ENCODE peak calls at places on chromosomes 3 and 15, in four cellular contexts. F is kidney, D is tibial artery, T is uterus. N is an unnamed sample.

GRCh38 chr15:65650312-65651041 is 28.7 kb downstream of the SLC24A1 start:
- DNase-seq in F (no peak), D (no peak), T (no peak), N (no peak)

GRCh38 chr15:29435811-29436210 is 166.2 kb upstream of the NSMCE3 start:
- DNase-seq in D (no peak), T (no peak), F (no peak), N (no peak)

GRCh38 chr3:294581-294980 is 98.0 kb downstream of the CHL1 start:
- DNase-seq in D (no peak), T (no peak), F (no peak), N (no peak)

GRCh38 chr15:69760890-69761568 is 308.4 kb downstream of the RPLP1 start:
- DNase-seq in D (peak; percentile 88), F (no peak), T (peak; percentile 50), N (peak; percentile 80)

GRCh38 chr3:81910244-81910852 is 148.9 kb upstream of the GBE1 start:
- DNase-seq in D (no peak), F (no peak), T (no peak), N (no peak)

GRCh38 chr3:18238721-18239331 is 186.3 kb downstream of the SATB1 start:
- DNase-seq in D (no peak), T (no peak), F (no peak), N (no peak)

GRCh38 chr3:9153763-9154601 is 95.5 kb downstream of the SRGAP3 start:
- DNase-seq in D (peak; percentile 42), T (peak; percentile 91), F (no peak), N (no peak)

GRCh38 chr3:117408811-117409210 is 699.2 kb downstream of the TUSC7 start:
- DNase-seq in T (no peak), D (no peak), F (no peak), N (no peak)

GRCh38 chr15:85118581-85118980 is 136.9 kb downstream of the PDE8A start:
- DNase-seq in T (no peak), F (no peak), D (no peak), N (no peak)

GRCh38 chr3:114213669-114214541 is 23.5 kb downstream of the ZNF80 start:
- DNase-seq in D (no peak), F (peak; percentile 73), T (no peak), N (no peak)

GRCh38 chr3:49296781-49297420 is 19.9 kb upstream of the C3orf62 start:
- DNase-seq in T (peak; percentile 39), D (peak; percentile 80), F (no peak), N (no peak)

GRCh38 chr3:29183346-29184087 is 97.4 kb upstream of the RBMS3 start:
- DNase-seq in F (no peak), T (no peak), D (no peak), N (no peak)

GRCh38 chr15:27704939-27705514 is 394.1 kb downstream of the OCA2 start:
- DNase-seq in D (no peak), T (no peak), F (no peak), N (no peak)

GRCh38 chr3:32832193-32832592 is 14.4 kb downstream of the TRIM71 start:
- DNase-seq in D (no peak), T (no peak), F (no peak), N (no peak)
- H3K4me1 ChIP-seq in D (no peaks in the 10 kb centered on the region), T (no peaks in the 10 kb centered on the region), F (no peaks in the 10 kb centered on the region), N (no peaks in the 10 kb centered on the region)

GRCh38 chr3:188706176-188706575 is 465.6 kb upstream of the TPRG1 start:
- DNase-seq in F (no peak), T (no peak), D (no peak), N (no peak)
- H3K4me3 ChIP-seq in F (no peak overlapping the region), T (no peak overlapping the region), D (no peak overlapping the region), N (no peak overlapping the region)

DNA sequence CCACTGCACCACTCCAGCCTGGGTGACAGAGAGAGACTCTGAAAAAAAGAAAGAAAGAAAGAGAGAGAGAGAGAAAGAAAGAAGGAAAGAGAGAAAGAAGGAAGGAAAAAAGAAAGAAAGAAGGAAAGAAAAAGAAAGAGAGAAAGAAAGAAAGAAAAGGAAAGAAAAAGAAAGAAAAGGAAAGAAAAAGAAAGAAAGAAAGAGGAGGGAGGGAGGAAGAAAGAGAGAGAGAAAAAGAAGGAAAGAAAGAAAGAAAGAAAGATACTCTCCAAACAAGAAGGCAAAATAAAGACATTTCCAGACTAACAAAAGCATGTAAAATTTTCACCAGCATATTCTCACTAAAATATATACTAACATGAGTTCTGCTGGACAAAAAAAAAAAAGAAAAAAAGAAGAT is 228.7 kb downstream of the DPH6 start:
- DNase-seq in D (no peak), T (no peak), F (no peak), N (no peak)
- H3K4me1 ChIP-seq in D (peaks cover 4% of the 10 kb centered on the region), T (no peaks in the 10 kb centered on the region), F (no peaks in the 10 kb centered on the region), N (no peaks in the 10 kb centered on the region)

GRCh38 chr15:92161039-92161670 is 232.5 kb upstream of the ST8SIA2 start:
- DNase-seq in F (no peak), D (no peak), T (no peak), N (no peak)
- H3K4me3 ChIP-seq in F (no peak overlapping the region), D (no peak overlapping the region), T (no peak overlapping the region), N (no peak overlapping the region)

GRCh38 chr3:10195692-10196091 is 31.0 kb downstream of the IRAK2 start:
- DNase-seq in D (no peak), T (no peak), F (no peak), N (no peak)
- H3K4me1 ChIP-seq in D (peaks cover 62% of the 10 kb centered on the region), T (peaks cover 28% of the 10 kb centered on the region), F (peaks cover 24% of the 10 kb centered on the region), N (peaks cover 16% of the 10 kb centered on the region)

GRCh38 chr3:159732172-159733111 is 256.2 kb upstream of the IL12A start:
- DNase-seq in F (no peak), D (no peak), T (no peak), N (no peak)
- H3K4me3 ChIP-seq in F (peak overlapping the region; percentile 64), D (peak overlapping the region; percentile 45), T (no peak overlapping the region), N (no peak overlapping the region)

DNA sequence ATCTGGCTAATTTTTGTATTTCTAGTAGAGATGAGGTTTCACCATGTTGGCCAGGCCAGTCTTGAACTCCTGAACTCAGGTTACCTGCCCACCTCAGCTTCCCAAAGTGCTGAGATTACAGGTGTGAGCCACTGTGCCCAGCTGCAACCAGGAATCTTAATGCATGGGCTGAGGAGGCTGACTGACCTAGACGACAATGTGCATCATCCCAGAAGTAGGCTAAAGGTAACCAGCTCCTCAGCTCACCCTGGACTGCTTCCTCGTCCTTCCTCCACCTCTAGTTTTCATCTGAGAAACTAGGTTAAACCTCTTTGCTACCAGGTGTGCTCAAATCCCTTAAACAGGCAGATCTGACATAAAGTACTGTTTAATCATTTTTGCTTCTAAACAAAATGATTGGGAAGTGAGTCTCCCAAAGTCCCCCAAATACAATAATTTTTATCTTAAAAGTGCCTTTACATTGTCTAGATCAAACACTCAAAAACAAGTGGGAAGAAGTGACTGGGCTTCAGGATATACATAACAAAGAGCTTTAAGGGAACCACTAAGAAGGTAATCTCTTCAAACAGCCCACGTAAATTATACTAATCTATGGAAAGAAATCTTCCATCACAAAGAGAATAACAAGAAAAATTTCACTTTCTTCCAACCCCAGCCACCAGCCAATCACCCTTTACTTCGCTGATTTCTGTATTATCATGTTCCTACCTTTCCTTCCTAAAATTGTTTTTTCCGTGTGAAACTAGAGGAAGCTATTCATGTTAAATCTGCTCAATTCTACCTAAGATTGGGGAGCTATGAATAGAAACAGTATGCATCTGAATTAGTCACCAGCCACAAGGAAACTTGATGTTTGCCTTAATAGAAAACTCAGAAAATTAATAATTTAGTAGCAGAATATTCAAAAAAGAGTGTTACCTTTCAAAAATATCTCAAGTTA is 34.7 kb downstream of the IGF2BP2 start:
- DNase-seq in D (no peak), F (no peak), T (no peak), N (no peak)
- H3K4me1 ChIP-seq in D (no peaks in the 10 kb centered on the region), F (no peaks in the 10 kb centered on the region), T (no peaks in the 10 kb centered on the region), N (no peaks in the 10 kb centered on the region)

DNA sequence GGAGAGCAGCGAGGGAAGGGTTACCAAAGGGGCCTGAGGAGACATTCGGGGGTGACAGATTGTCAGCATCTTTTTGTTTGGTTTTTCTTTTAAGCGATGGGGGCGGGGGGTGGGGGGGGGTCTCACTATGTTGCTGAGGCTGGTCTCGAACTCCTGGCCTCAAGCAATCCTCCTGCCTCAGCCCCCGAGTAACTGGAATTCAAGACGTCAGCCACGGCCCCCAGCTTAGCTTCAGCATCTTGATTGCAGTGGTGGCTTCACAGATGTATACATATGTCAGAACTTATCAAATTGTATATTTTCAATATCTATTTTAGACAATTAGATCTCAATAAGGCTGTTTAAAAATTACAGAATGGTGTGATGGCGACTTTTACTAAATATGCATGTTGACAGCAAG is 30.9 kb downstream of the ZDHHC19 start:
- DNase-seq in T (no peak), F (no peak), D (no peak), N (no peak)
- H3K4me3 ChIP-seq in T (no peak overlapping the region), F (no peak overlapping the region), D (no peak overlapping the region), N (no peak overlapping the region)

DNA sequence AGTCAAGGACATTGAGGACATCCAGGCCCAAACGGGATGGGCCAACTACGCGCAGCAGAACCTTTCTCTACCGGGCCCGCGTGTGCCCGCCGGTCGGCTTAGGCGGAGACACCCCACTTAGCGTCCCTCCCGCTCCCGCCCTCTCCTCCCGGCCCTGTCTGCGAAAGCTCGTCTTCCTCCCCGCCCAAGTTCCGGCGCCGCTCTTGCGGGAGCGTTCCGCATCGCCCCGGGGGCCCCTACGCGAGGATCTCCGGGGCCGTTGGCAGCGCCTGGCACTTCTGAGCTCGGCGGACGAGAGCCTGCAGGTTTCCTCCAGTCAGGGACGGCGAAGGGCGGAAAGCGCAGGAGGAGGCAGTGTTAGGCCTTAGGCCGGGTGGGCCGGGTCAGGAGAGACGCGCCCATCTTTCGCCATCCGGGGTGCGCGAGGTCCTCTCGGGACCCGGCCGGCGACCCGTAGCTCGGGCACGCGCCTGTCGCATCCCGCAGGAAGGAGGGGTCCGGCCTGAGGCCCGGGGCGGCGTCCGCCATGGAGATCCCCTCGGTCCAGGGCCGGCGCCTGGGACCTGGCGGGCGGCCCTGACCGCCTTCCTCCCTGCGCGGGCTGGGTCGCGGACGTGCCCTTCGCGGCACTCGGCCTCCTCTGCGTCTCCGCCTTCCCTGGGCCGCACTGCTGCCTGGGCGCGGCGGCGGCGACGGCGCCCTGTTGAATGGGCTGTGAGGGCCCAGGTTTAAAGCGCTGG is at the start of gene FEM1B:
- DNase-seq in F (peak; percentile 97), T (peak; percentile 90), D (peak; percentile 95), N (peak; percentile 93)
- H3K4me1 ChIP-seq in F (peaks cover 23% of the 10 kb centered on the region), T (no peaks in the 10 kb centered on the region), D (peaks cover 57% of the 10 kb centered on the region), N (peaks cover 13% of the 10 kb centered on the region)

N was measured in ovary.